ENCODE peak calls at places on chromosomes 11 and 22, in seven cellular contexts. F is H9, Z is IMR-90, E is mesendoderm, M is trophoblast cell, S is H1, I is mesenchymal stem cell. N is an unnamed sample.

GRCh38 chr22:46749682-46750529 is 11.9 kb upstream of the CERK start:
- DNase-seq in Z (no peak), M (no peak), F (no peak), E (no peak), I (no peak), S (no peak), N (no peak)

GRCh38 chr22:24176630-24177029 is 4.7 kb upstream of the SUSD2 start:
- DNase-seq in Z (no peak), E (no peak), M (no peak), S (no peak), I (no peak), F (no peak), N (no peak)

GRCh38 chr11:8719260-8720190 is 36.9 kb downstream of the RPL27A start:
- DNase-seq in Z (peak; percentile 96), F (no peak), M (peak; percentile 63), I (peak; percentile 95), S (no peak), E (peak; percentile 88), N (no peak)

GRCh38 chr22:23014250-23014649 is 56.1 kb upstream of the GNAZ start:
- DNase-seq in Z (no peak), F (no peak), M (no peak), S (no peak), I (no peak), E (no peak), N (no peak)

GRCh38 chr22:19540394-19540793 is 16.2 kb upstream of the CLDN5 start:
- DNase-seq in E (no peak), S (no peak), M (no peak), I (no peak), Z (no peak), F (no peak), N (no peak)

GRCh38 chr11:77633856-77634425 is 3.7 kb downstream of the CLNS1A start:
- DNase-seq in I (no peak), Z (no peak), M (no peak), E (no peak), F (no peak), S (no peak), N (no peak)

GRCh38 chr11:121004196-121004840 is 19.6 kb upstream of the TBCEL start:
- DNase-seq in F (no peak), I (no peak), M (no peak), S (no peak), Z (no peak), E (peak; percentile 86), N (no peak)

GRCh38 chr11:110763249-110764011 is 51.2 kb upstream of the ARHGAP20 start:
- DNase-seq in E (no peak), F (no peak), I (peak; percentile 40), Z (peak; percentile 80), M (no peak), S (no peak), N (no peak)

GRCh38 chr11:11538277-11538960 is 83.4 kb downstream of the GALNT18 start:
- DNase-seq in S (no peak), M (no peak), Z (no peak), I (no peak), F (no peak), E (no peak), N (no peak)

GRCh38 chr11:22807855-22808558 is 21.6 kb downstream of the SVIP start:
- DNase-seq in F (no peak), S (no peak), Z (peak; percentile 60), I (no peak), E (no peak), M (no peak), N (no peak)

GRCh38 chr11:65356394-65356972 is 1.9 kb downstream of the TIGD3 start:
- DNase-seq in E (no peak), Z (no peak), S (no peak), M (no peak), I (no peak), F (no peak), N (no peak)

GRCh38 chr22:29524440-29525191 is 28.9 kb downstream of the THOC5 start:
- DNase-seq in E (peak; percentile 58), S (peak; percentile 56), M (peak; percentile 54), I (peak; percentile 27), F (peak; percentile 43), Z (peak; percentile 13), N (no peak)

GRCh38 chr11:630871-631270 is 3.9 kb upstream of the SCT start:
- DNase-seq in F (no peak), Z (no peak), I (no peak), S (no peak), E (no peak), M (no peak), N (no peak)

GRCh38 chr11:33005175-33005574 is 10.5 kb upstream of the DEPDC7 start:
- DNase-seq in M (no peak), S (no peak), Z (no peak), I (no peak), F (no peak), E (no peak), N (no peak)

GRCh38 chr11:121418625-121419114 is 33.4 kb upstream of the SORL1 start:
- DNase-seq in I (no peak), Z (no peak), S (no peak), E (peak; percentile 77), F (no peak), M (no peak), N (no peak)

GRCh38 chr22:49968831-49969661 is 8.5 kb downstream of the PIM3 start:
- DNase-seq in E (no peak), S (peak; percentile 49), I (no peak), Z (no peak), F (peak; percentile 40), M (no peak), N (no peak)

GRCh38 chr22:39818050-39818449 is 75.5 kb downstream of the ENTHD1 start:
- DNase-seq in I (peak; percentile 28), F (no peak), Z (peak; percentile 50), E (peak; percentile 65), M (no peak), S (no peak), N (no peak)

GRCh38 chr22:46072981-46073682 is 77.2 kb upstream of the PPARA start:
- DNase-seq in F (no peak), S (no peak), E (no peak), Z (no peak), I (peak; percentile 7), M (no peak), N (no peak)

GRCh38 chr22:50361688-50362087 is 18.6 kb downstream of the PPP6R2 start:
- DNase-seq in F (no peak), M (no peak), Z (no peak), S (no peak), E (no peak), I (no peak), N (no peak)

GRCh38 chr11:119236490-119236889 is 30.4 kb downstream of the CBL start:
- DNase-seq in S (no peak), F (no peak), E (no peak), I (peak; percentile 33), M (no peak), Z (peak; percentile 72), N (no peak)

GRCh38 chr22:19066531-19067271 is 55.5 kb downstream of the DGCR2 start:
- DNase-seq in M (no peak), F (no peak), Z (peak; percentile 83), S (no peak), E (no peak), I (peak; percentile 68), N (no peak)

GRCh38 chr22:43720718-43721117 is 91.4 kb downstream of the EFCAB6 start:
- DNase-seq in Z (no peak), S (no peak), M (no peak), F (no peak), E (no peak), I (no peak), N (no peak)

GRCh38 chr22:43726964-43727543 is 85.1 kb downstream of the EFCAB6 start:
- DNase-seq in Z (no peak), I (no peak), S (no peak), M (no peak), E (no peak), F (no peak), N (no peak)

GRCh38 chr22:43723816-43724215 is 88.3 kb downstream of the EFCAB6 start:
- DNase-seq in I (no peak), M (no peak), S (peak; percentile 34), E (no peak), F (no peak), Z (peak; percentile 13), N (no peak)

GRCh38 chr22:43722444-43722843 is 89.7 kb downstream of the EFCAB6 start:
- DNase-seq in Z (no peak), F (no peak), M (no peak), E (no peak), S (no peak), I (no peak), N (no peak)

DNA sequence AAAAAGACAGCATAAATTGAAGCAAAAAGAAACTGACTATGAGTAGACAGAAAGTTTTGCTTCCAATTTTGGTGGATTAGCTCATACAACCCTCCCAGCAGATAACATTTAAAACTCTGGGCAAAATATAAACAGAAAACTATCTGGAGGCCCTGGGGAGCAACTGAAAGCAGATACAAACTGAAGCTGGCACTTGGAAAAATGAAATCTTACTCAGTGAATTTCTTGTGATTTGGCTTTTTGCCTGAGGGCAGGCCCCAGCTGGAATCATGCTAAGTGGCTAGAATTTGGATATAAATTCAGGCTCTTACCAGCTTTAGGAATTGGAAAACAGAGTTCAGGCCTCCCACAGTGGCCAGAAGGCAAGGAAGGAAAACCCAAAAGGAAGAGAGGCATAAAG is 85.8 kb downstream of the EFCAB6 start:
- DNase-seq in F (no peak), I (no peak), M (no peak), Z (peak; percentile 11), S (no peak), E (no peak), N (no peak)
- H3K18ac ChIP-seq in F (no peak overlapping the region), I (no peak overlapping the region), M (no peak overlapping the region), Z (no peak overlapping the region), S (no peak overlapping the region), E (no peak overlapping the region), N (no peak overlapping the region)

GRCh38 chr11:14813506-14813905 is 78.5 kb downstream of the CYP2R1 start:
- DNase-seq in M (no peak), Z (no peak), S (no peak), I (no peak), E (no peak), F (no peak), N (no peak)
- H3K18ac ChIP-seq in M (no peak overlapping the region), Z (no peak overlapping the region), S (no peak overlapping the region), I (no peak overlapping the region), E (no peak overlapping the region), F (no peak overlapping the region), N (no peak overlapping the region)

GRCh38 chr11:76209671-76209955 is 3.3 kb upstream of the WNT11 start:
- DNase-seq in S (peak; percentile 64), Z (no peak), F (no peak), M (no peak), E (no peak), I (no peak), N (no peak)

GRCh38 chr11:76209956-76210885 is 3.9 kb upstream of the WNT11 start:
- DNase-seq in S (peak; percentile 62), F (no peak), I (peak; percentile 69), E (peak; percentile 38), M (peak; percentile 56), Z (peak; percentile 74), N (peak; percentile 51)

GRCh38 chr11:76208829-76209670 is 2.7 kb upstream of the WNT11 start:
- DNase-seq in E (peak; percentile 78), I (peak; percentile 54), M (peak; percentile 72), Z (peak; percentile 12), S (peak; percentile 93), F (peak; percentile 83), N (peak; percentile 79)

GRCh38 chr11:76212086-76213035 is 6.1 kb upstream of the WNT11 start:
- DNase-seq in E (no peak), Z (no peak), I (no peak), M (no peak), F (no peak), S (no peak), N (no peak)

GRCh38 chr11:76210920-76211851 is 4.9 kb upstream of the WNT11 start:
- DNase-seq in F (no peak), E (no peak), I (no peak), M (no peak), S (no peak), Z (no peak), N (no peak)
- H3K18ac ChIP-seq in F (no peak overlapping the region), E (no peak overlapping the region), I (no peak overlapping the region), M (no peak overlapping the region), S (peak overlapping the region; percentile 83), Z (no peak overlapping the region), N (peak overlapping the region; percentile 89)

GRCh38 chr11:60932605-60933346 is 8.5 kb downstream of the TMEM132A start:
- DNase-seq in M (no peak), E (peak; percentile 68), F (no peak), I (no peak), Z (no peak), S (no peak), N (no peak)
- H3K18ac ChIP-seq in M (no peak overlapping the region), E (no peak overlapping the region), F (no peak overlapping the region), I (no peak overlapping the region), Z (no peak overlapping the region), S (no peak overlapping the region), N (peak overlapping the region; percentile 54)

N was measured in neuronal stem cell.